ENCODE peak calls at places on chromosomes 2 and 18, in four cellular contexts. M is RPMI8226, Y is substantia nigra, Z is GM12864. W is an unnamed sample.

GRCh38 chr18:70457788-70458187 is 168.9 kb downstream of the SOCS6 start:
- DNase-seq in Y (no peak), M (no peak), Z (no peak), W (no peak)

GRCh38 chr2:239087041-239087710 is 239.3 kb downstream of the TWIST2 start:
- DNase-seq in M (no peak), Y (no peak), Z (no peak), W (no peak)

GRCh38 chr2:113240150-113240914 is 38.4 kb downstream of the PAX8 start:
- DNase-seq in Y (peak), Z (no peak), M (peak), W (peak)

GRCh38 chr2:110807520-110807919 is 75.1 kb downstream of the ACOXL start:
- DNase-seq in Z (no peak), Y (no peak), M (no peak), W (no peak)

GRCh38 chr2:95698166-95698565 is 106.4 kb downstream of the TRIM43 start:
- DNase-seq in Z (no peak), Y (no peak), M (no peak), W (no peak)

GRCh38 chr2:240520143-240520973 is 37.4 kb downstream of the ANKMY1 start:
- DNase-seq in Y (no peak), Z (no peak), M (no peak), W (no peak)

GRCh38 chr18:24076950-24077349 is 61.9 kb upstream of the CABYR start:
- DNase-seq in M (no peak), Z (no peak), Y (no peak), W (no peak)

GRCh38 chr2:195683174-195683573 is 26.1 kb downstream of the SLC39A10 start:
- DNase-seq in Y (no peak), Z (no peak), M (no peak), W (no peak)

GRCh38 chr2:148338544-148338943 is 306.0 kb upstream of the EPC2 start:
- DNase-seq in M (no peak), Y (no peak), Z (no peak), W (no peak)

GRCh38 chr2:238644095-238645081 is 203.5 kb upstream of the TWIST2 start:
- DNase-seq in Y (no peak), M (no peak), Z (no peak), W (no peak)

GRCh38 chr18:2236232-2236631 is 335.1 kb downstream of the METTL4 start:
- DNase-seq in Z (no peak), M (no peak), Y (no peak), W (no peak)

GRCh38 chr2:8671176-8671575 is 10.7 kb upstream of the ID2 start:
- DNase-seq in M (no peak), Z (no peak), Y (no peak), W (no peak)

GRCh38 chr18:61503688-61504087 is 170.5 kb downstream of the CDH20 start:
- DNase-seq in Y (no peak), Z (no peak), M (no peak), W (no peak)

GRCh38 chr2:18384242-18384641 is 176.2 kb downstream of the RDH14 start:
- DNase-seq in M (no peak), Z (no peak), Y (no peak), W (no peak)

GRCh38 chr2:120289221-120289906 is 36.7 kb downstream of the RALB start:
- DNase-seq in Z (no peak), Y (no peak), M (no peak), W (no peak)

GRCh38 chr2:105796791-105797190 is 52.1 kb downstream of the NCK2 start:
- DNase-seq in M (peak), Z (no peak), Y (no peak), W (no peak)

GRCh38 chr2:201432038-201432437 is 19.2 kb downstream of the TRAK2 start:
- DNase-seq in Y (no peak), M (no peak), Z (no peak), W (no peak)

GRCh38 chr2:98463551-98463971 is 18.9 kb downstream of the INPP4A start:
- DNase-seq in M (peak), Z (no peak), Y (no peak), W (no peak)

GRCh38 chr2:180115675-180116074 is 108.6 kb upstream of the CWC22 start:
- DNase-seq in Y (no peak), M (no peak), Z (no peak), W (no peak)

GRCh38 chr18:47990981-47991380 is 60.5 kb upstream of the SMAD2 start:
- DNase-seq in Z (no peak), M (no peak), Y (no peak), W (no peak)

GRCh38 chr2:148674063-148675020 is 29.8 kb downstream of the EPC2 start:
- DNase-seq in Y (no peak), Z (no peak), M (peak), W (no peak)

GRCh38 chr2:85435220-85435958 is 16.9 kb downstream of the SH2D6 start:
- DNase-seq in M (no peak), Y (peak), Z (no peak), W (no peak)

GRCh38 chr2:43212931-43213330 is 13.5 kb downstream of the ZFP36L2 start:
- DNase-seq in Z (no peak), M (peak), Y (peak), W (no peak)

GRCh38 chr2:70960833-70961647 is 17.4 kb upstream of the ANKRD53 start:
- DNase-seq in M (no peak), Y (no peak), Z (no peak), W (no peak)

GRCh38 chr2:25664531-25665307 is 8.7 kb downstream of the DTNB start:
- DNase-seq in M (no peak), Y (peak), Z (no peak), W (no peak)

GRCh38 chr2:24644032-24644431 is 149.2 kb downstream of the PTRHD1 start:
- DNase-seq in Y (no peak), M (no peak), Z (no peak), W (no peak)

GRCh38 chr18:74517236-74517630 is 17.1 kb upstream of the CNDP1 start:
- DNase-seq in Z (no peak), M (no peak), Y (no peak), W (no peak)

GRCh38 chr2:101912545-101912944 is 79.2 kb upstream of the IL1R2 start:
- DNase-seq in Z (no peak), M (peak), Y (no peak), W (no peak)

GRCh38 chr2:148704247-148704646 is 59.7 kb downstream of the EPC2 start:
- DNase-seq in Z (no peak), Y (no peak), M (no peak), W (no peak)

GRCh38 chr2:88489181-88489580 is 36.7 kb upstream of the FOXI3 start:
- DNase-seq in Z (no peak), M (peak), Y (no peak), W (no peak)